ENCODE peak calls at places on chromosome 4, in nine cellular contexts. T, U, L, I, O, G, Q, M and N are unnamed samples.

GRCh38 chr4:41878170-41878941 is 56.9 kb upstream of the TMEM33 start:
- DNase-seq in O (no peak), T (no peak), I (no peak), G (no peak), M (no peak), U (no peak), Q (no peak), L (no peak), N (no peak)

GRCh38 chr4:53671757-53672156 is 80.5 kb upstream of the LNX1 start:
- DNase-seq in M (no peak), I (no peak), T (no peak), U (no peak), O (no peak), Q (peak), L (no peak), G (no peak), N (no peak)

GRCh38 chr4:31045724-31046318 is 325.7 kb downstream of the PCDH7 start:
- DNase-seq in Q (peak), I (no peak), T (no peak), M (peak), G (no peak), L (no peak), O (no peak), U (no peak), N (peak)

GRCh38 chr4:53781614-53782467 is 190.6 kb upstream of the LNX1 start:
- DNase-seq in Q (no peak), I (no peak), U (no peak), T (no peak), M (peak), G (no peak), O (no peak), L (no peak), N (no peak)

GRCh38 chr4:2829933-2830451 is 13.7 kb upstream of the ADD1 start:
- DNase-seq in L (no peak), T (no peak), Q (no peak), M (no peak), O (no peak), G (no peak), U (peak), I (no peak), N (no peak)

GRCh38 chr4:122458625-122459024 is 2.1 kb upstream of the IL2 start:
- DNase-seq in O (no peak), Q (no peak), M (peak), I (no peak), L (no peak), T (no peak), G (peak), U (no peak), N (peak)

GRCh38 chr4:83115000-83115399 is 471 bp upstream of the PLAC8 start:
- DNase-seq in U (no peak), I (no peak), O (no peak), M (peak), Q (no peak), G (no peak), L (no peak), T (no peak), N (no peak)

GRCh38 chr4:107069049-107069448 is 32.9 kb upstream of the DKK2 start:
- DNase-seq in M (peak), G (no peak), U (no peak), T (no peak), L (no peak), O (no peak), Q (no peak), I (no peak), N (no peak)

GRCh38 chr4:70874268-70875156 is 27.7 kb upstream of the MOB1B start:
- DNase-seq in Q (no peak), L (peak), O (no peak), G (no peak), T (no peak), U (no peak), M (no peak), I (no peak), N (no peak)

GRCh38 chr4:25182941-25183340 is 22.7 kb upstream of the SEPSECS start:
- DNase-seq in Q (no peak), O (no peak), T (no peak), M (no peak), L (no peak), G (no peak), U (no peak), I (no peak), N (no peak)

GRCh38 chr4:169160825-169161224 is 109.9 kb downstream of the SH3RF1 start:
- DNase-seq in M (peak), Q (no peak), U (no peak), T (no peak), I (no peak), O (no peak), L (no peak), G (no peak), N (no peak)

GRCh38 chr4:37197899-37198298 is 46.6 kb upstream of the NWD2 start:
- DNase-seq in U (no peak), M (no peak), Q (no peak), I (no peak), G (no peak), T (no peak), L (no peak), O (no peak), N (no peak)

GRCh38 chr4:142600952-142601351 is 245.1 kb downstream of the INPP4B start:
- DNase-seq in M (no peak), Q (no peak), T (no peak), I (no peak), G (no peak), L (no peak), O (no peak), U (no peak), N (no peak)

GRCh38 chr4:136078971-136079370 is 1453.3 kb downstream of the PCDH18 start:
- DNase-seq in O (no peak), I (no peak), L (no peak), U (no peak), G (no peak), M (peak), T (no peak), Q (no peak), N (peak)

GRCh38 chr4:85825937-85826678 is 351.2 kb downstream of the ARHGAP24 start:
- DNase-seq in U (no peak), T (no peak), O (no peak), L (no peak), M (peak), Q (peak), I (no peak), G (no peak), N (peak)

GRCh38 chr4:48756689-48757220 is 23.3 kb downstream of the FRYL start:
- DNase-seq in L (no peak), G (no peak), U (no peak), O (no peak), T (no peak), M (peak), Q (no peak), I (no peak), N (no peak)

GRCh38 chr4:39565925-39566630 is 38.8 kb upstream of the UGDH start:
- DNase-seq in M (peak), I (no peak), O (no peak), Q (no peak), U (no peak), G (no peak), L (no peak), T (no peak), N (no peak)

GRCh38 chr4:54277691-54278090 is 48.6 kb downstream of the PDGFRA start:
- DNase-seq in T (no peak), O (no peak), L (no peak), U (no peak), I (no peak), G (no peak), M (peak), Q (no peak), N (peak)

GRCh38 chr4:154329268-154329858 is 162.2 kb downstream of the DCHS2 start:
- DNase-seq in O (no peak), U (no peak), G (no peak), L (no peak), T (no peak), I (no peak), Q (no peak), M (peak), N (peak)

GRCh38 chr4:30802622-30803323 is 82.6 kb downstream of the PCDH7 start:
- DNase-seq in I (no peak), M (peak), L (no peak), T (no peak), U (no peak), Q (no peak), O (no peak), G (no peak), N (no peak)